ENCODE peak calls at places on chromosomes 13 and 19, in ten cellular contexts. L, O, M, I, W, B, V, Y, D and G are unnamed samples.

GRCh38 chr13:75357576-75358295 is 124.2 kb downstream of the TBC1D4 start:
- DNase-seq in Y (no peak), D (peak), V (peak), M (peak), I (no peak), O (peak), L (no peak), B (no peak), W (no peak), G (peak)

GRCh38 chr13:23610966-23611486 is 40.8 kb downstream of the TNFRSF19 start:
- DNase-seq in D (peak), M (no peak), B (no peak), I (no peak), O (no peak), L (no peak), V (no peak), Y (no peak), W (peak), G (no peak)

GRCh38 chr13:44294868-44295267 is 78.8 kb upstream of the SERP2 start:
- DNase-seq in I (no peak), V (peak), Y (no peak), B (no peak), D (no peak), L (no peak), M (no peak), W (no peak), O (no peak), G (no peak)

GRCh38 chr19:8641908-8642547 is 11.6 kb downstream of the NFILZ start:
- DNase-seq in W (no peak), L (no peak), Y (no peak), M (no peak), B (no peak), D (peak), I (no peak), O (no peak), V (peak), G (peak)

GRCh38 chr13:96500953-96501352 is 411.0 kb downstream of the HS6ST3 start:
- DNase-seq in I (no peak), V (no peak), M (no peak), L (no peak), D (no peak), W (no peak), B (no peak), O (no peak), Y (no peak), G (no peak)

GRCh38 chr19:43754312-43754561 is 525 bp downstream of the SMG9 start:
- DNase-seq in L (no peak), M (no peak), V (no peak), Y (no peak), B (no peak), W (no peak), D (no peak), I (no peak), O (no peak), G (no peak)

GRCh38 chr13:39379667-39380655 is 223.0 kb downstream of the LHFPL6 start:
- DNase-seq in Y (no peak), L (no peak), W (no peak), M (no peak), V (no peak), D (no peak), B (no peak), O (no peak), I (no peak), G (no peak)

GRCh38 chr13:42905542-42905941 is 86.5 kb downstream of the EPSTI1 start:
- DNase-seq in W (no peak), B (no peak), O (no peak), L (no peak), V (no peak), M (no peak), I (no peak), D (no peak), Y (no peak), G (no peak)

GRCh38 chr13:30429235-30429634 is 6.9 kb downstream of the UBE2L5 start:
- DNase-seq in V (no peak), W (no peak), D (no peak), B (no peak), Y (no peak), I (no peak), L (no peak), O (no peak), M (no peak), G (no peak)

GRCh38 chr13:53189162-53189561 is 160.5 kb downstream of the OLFM4 start:
- DNase-seq in V (peak), W (no peak), O (no peak), I (no peak), L (no peak), Y (no peak), M (no peak), D (no peak), B (no peak), G (no peak)

GRCh38 chr19:31639306-31639705 is 290.1 kb upstream of the TSHZ3 start:
- DNase-seq in L (no peak), W (no peak), B (no peak), Y (no peak), O (no peak), M (no peak), V (peak), I (no peak), D (no peak), G (no peak)

GRCh38 chr13:36108342-36108741 is 22.8 kb downstream of the DCLK1 start:
- DNase-seq in W (no peak), V (no peak), Y (no peak), L (no peak), M (no peak), B (no peak), D (no peak), I (no peak), O (no peak), G (no peak)

GRCh38 chr13:42075517-42075916 is 27.1 kb downstream of the DGKH start:
- DNase-seq in V (no peak), Y (no peak), M (no peak), B (no peak), L (no peak), D (no peak), I (no peak), O (no peak), W (no peak), G (no peak)

GRCh38 chr19:54551293-54551692 is 22.3 kb upstream of the LILRA2 start:
- DNase-seq in W (no peak), I (no peak), B (no peak), O (no peak), V (no peak), D (no peak), M (no peak), Y (no peak), L (peak), G (peak)

GRCh38 chr13:26221399-26221720 is 754 bp downstream of the RNF6 start:
- DNase-seq in L (no peak), D (no peak), Y (no peak), W (no peak), I (no peak), M (no peak), B (no peak), V (no peak), O (no peak), G (no peak)

GRCh38 chr13:24865158-24865557 is 101.2 kb downstream of the RNF17 start:
- DNase-seq in O (no peak), V (peak), D (peak), B (no peak), L (no peak), W (no peak), Y (no peak), M (no peak), I (no peak), G (no peak)

GRCh38 chr13:73874460-73874859 is 259.7 kb downstream of the KLF12 start:
- DNase-seq in O (no peak), D (no peak), B (no peak), M (no peak), W (no peak), L (no peak), Y (no peak), I (no peak), V (no peak), G (no peak)

GRCh38 chr13:109919715-109920375 is 133.5 kb upstream of the IRS2 start:
- DNase-seq in M (no peak), I (no peak), B (no peak), Y (no peak), D (peak), W (no peak), O (no peak), L (no peak), V (no peak), G (no peak)
- TF ChIP-seq CTCF in M (no peak), I (no peak), B (no peak), Y (no peak), D (no peak), W (no peak), O (no peak), L (no peak), V (no peak), G (no peak)

DNA sequence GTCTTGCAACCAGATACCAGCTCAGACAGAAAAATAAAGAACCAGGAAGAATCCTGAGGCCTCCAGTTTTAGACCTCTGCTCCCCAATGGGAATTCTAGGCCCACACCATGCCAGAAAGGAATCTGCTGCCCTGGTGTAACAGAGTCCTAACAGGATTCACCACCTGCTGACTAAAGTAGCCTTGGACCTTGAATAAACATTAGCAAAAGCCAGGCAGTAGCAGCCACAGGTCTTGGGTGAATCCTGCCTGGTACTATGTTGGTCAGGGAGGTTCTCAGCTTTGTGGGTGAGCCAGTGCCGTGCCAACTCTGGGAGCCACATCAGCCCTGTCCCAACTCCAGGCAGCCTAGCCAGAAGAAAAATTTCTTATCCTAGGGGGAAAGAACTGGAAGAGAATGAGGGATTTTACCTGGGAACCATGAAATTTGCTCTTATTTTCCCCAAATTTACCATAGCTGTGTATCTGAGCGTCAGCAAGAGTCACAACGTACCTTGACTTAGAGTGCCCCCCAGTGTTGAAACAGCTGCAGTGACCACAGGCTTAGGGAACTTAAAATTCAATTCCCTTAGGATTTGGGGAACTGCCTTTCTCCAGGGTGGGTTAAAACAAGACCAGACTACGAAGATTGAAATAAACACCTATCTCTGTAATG is 1895.6 kb upstream of the PRR20A start:
- DNase-seq in B (no peak), Y (no peak), O (no peak), I (no peak), V (peak), M (peak), D (no peak), W (no peak), L (no peak), G (no peak)
- TF ChIP-seq CTCF in B (no peak), Y (no peak), O (no peak), I (no peak), V (peak), M (peak), D (no peak), W (no peak), L (no peak), G (no peak)

GRCh38 chr19:30011051-30011578 is 69.1 kb downstream of the URI1 start:
- DNase-seq in B (no peak), V (no peak), O (no peak), D (no peak), W (no peak), I (no peak), L (no peak), M (peak), Y (no peak), G (no peak)
- TF ChIP-seq CTCF in B (no peak), V (no peak), O (no peak), D (no peak), W (no peak), I (no peak), L (no peak), M (no peak), Y (no peak), G (no peak)

DNA sequence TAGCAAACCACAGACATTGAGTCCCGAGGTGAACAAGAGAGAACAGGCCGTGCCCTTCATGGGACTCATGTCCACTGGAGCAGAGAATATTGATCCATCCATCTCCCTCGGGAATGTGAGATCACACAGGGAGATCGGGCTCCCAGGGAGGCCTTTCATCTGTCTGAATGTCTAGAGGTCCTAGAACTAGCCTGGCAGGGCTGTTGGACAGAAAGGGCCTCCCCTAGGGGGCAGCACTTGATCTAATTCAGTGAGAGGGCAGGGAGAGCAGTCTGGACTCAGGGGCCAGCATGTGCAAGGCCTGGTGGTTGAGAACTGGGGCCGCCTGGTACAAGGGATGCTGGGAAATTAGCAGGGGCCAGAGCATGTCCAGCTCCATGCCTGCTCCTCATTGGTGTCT is 4.3 kb downstream of the RUVBL2 start:
- DNase-seq in M (peak), O (no peak), V (peak), Y (peak), L (peak), B (no peak), D (peak), I (no peak), W (no peak), G (peak)
- TF ChIP-seq CTCF in M (peak), O (peak), V (peak), Y (peak), L (no peak), B (no peak), D (peak), I (no peak), W (no peak), G (peak)

DNA sequence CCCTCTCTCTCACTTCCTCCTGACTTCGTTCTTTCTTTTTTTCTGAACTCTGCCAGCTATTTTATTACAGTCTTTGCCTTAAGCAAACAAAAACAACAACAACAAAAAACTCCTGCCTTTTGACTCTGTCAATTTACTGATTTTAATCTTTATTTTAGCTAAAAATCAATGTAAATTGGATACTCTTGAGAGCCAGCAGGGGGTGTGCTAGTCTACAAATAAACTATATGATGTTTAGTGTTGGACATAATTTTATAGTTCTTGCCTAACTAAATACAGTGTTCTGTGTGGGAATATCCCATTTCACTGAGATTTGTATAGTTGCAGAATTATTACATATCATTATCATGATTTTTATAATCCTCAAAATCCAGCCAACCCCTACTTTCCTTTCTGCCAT is 1199.9 kb upstream of the SPRY2 start:
- DNase-seq in M (no peak), L (no peak), D (no peak), V (peak), Y (no peak), B (no peak), W (no peak), I (no peak), O (no peak), G (no peak)
- TF ChIP-seq CTCF in M (peak), L (no peak), D (peak), V (peak), Y (peak), B (no peak), W (no peak), I (no peak), O (no peak), G (no peak)

DNA sequence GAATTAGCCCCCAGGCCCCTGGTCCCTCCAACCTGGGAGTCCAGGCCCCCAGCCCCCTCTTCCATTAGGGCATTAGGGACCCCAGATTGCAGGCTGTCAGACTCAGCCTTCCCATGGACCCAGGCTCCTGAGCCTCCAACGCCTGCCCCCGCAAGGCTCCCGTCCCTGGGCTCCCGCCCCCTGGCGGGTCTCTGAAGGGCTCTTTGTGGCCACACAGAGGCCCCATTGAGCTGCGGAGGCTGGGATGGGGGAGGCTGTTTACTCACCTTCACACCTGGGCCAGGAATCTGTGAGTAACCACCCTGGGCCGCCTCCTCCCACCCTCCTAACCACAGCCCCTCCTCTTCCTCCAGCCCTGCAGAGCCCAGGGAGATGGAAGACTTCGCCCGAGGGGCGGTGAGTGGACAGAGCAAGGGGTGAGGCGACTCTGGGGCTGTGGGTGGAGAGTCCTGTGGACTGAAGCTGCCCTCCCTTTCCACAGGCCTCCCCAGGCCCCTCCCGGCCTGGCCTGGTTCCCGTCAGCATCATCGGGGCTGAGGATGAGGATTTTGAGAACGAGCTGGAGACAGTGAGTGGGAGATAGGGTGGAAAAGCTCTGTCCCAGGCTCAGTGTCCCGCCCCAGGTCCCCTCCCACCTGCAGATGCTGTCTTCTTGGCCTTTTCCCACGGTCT is 4.9 kb downstream of the ARHGEF1 start:
- DNase-seq in M (peak), B (no peak), V (peak), Y (peak), W (no peak), D (no peak), I (no peak), L (peak), O (peak), G (peak)
- TF ChIP-seq CTCF in M (no peak), B (no peak), V (no peak), Y (peak), W (no peak), D (peak), I (no peak), L (no peak), O (peak), G (peak)

GRCh38 chr19:21585491-21585890 is 80.1 kb downstream of the ZNF429 start:
- DNase-seq in I (no peak), D (no peak), O (no peak), W (no peak), V (no peak), B (no peak), Y (no peak), M (no peak), L (no peak), G (no peak)
- TF ChIP-seq CTCF in I (no peak), D (no peak), O (no peak), W (no peak), V (no peak), B (no peak), Y (no peak), M (no peak), L (no peak), G (no peak)

DNA sequence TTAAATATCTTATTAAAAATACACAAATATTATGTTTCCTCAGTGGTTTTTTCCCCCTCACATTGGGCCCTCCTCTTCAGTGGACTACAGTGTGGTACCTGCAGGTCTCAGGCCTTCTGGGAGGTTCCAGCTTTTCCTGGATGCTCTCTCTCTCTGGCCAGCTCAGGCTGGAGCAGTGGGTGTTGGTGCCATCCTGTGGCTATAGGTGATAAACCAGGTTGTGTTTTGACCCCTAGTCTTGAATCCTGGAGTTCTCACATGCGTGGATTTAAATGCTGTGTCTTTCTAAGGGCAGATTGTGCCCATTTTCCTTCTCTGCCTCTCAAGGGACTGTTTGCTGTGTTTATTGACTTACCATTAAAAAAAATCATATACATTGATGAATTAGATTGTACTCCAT is 41.2 kb upstream of the ZNF527 start:
- DNase-seq in L (no peak), I (no peak), W (no peak), M (no peak), Y (no peak), V (peak), B (no peak), D (peak), O (no peak), G (no peak)
- TF ChIP-seq CTCF in L (no peak), I (no peak), W (no peak), M (no peak), Y (no peak), V (no peak), B (no peak), D (no peak), O (no peak), G (no peak)

DNA sequence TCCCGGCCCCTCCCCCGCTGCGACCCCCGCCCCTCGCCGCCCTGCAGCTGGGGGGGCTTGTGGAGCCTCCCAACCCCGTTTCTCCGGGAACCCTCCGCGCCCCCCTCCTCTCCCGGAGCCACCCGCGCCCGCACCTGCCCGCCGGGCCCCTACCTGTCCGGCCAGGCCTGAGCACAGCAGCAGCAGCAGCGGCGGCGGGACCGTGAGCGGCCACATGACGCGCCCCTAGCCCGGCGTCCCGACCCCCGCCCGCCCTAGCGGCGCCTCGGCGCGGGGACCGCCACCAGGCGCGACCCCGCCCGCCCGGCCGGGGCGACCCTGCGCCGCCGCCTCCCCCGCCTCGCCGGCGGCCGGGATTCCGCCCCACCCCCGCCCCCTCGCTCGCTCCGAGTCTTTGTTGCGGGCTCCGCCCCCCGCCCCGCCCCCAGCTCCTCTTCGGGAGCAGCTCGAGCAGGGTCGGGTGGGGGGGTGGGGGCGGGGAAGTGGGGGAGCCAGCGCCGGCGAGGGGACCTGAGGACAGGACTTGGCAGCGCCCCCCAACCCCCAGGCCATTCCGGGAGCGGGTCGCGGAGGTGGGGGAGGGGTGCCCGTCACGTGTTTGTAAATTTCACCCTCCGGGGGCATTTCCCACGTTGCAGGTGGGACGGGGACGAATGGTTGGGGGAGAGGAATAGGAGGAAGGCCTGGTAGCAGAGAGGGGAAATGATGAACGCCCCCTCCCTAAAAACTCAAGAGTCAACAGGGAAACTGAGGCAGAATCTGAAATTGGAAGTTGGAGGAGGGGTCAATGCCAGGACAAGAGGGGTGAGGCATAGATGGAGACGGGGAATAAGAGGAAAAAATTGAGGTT is at the start of gene OLFM2:
- DNase-seq in O (no peak), Y (no peak), M (peak), V (no peak), D (no peak), L (no peak), W (no peak), I (no peak), B (no peak), G (peak)
- TF ChIP-seq CTCF in O (no peak), Y (no peak), M (no peak), V (no peak), D (no peak), L (no peak), W (no peak), I (no peak), B (no peak), G (no peak)